ENCODE peak calls at places on chromosome 18, in nine cellular contexts. R, P, O, G, F, K, C, B and H are unnamed samples.

GRCh38 chr18:31105733-31106132 is 3.5 kb upstream of the DSC2 start:
- DNase-seq in R (no peak), P (no peak), O (no peak), G (no peak), F (no peak), K (no peak), C (no peak), B (no peak), H (no peak)

GRCh38 chr18:65523461-65523860 is 227.4 kb upstream of the CDH7 start:
- DNase-seq in R (no peak), P (no peak), O (no peak), G (no peak), F (no peak), K (no peak), C (peak), B (no peak), H (no peak)

GRCh38 chr18:21672868-21673267 is 31.7 kb downstream of the ABHD3 start:
- DNase-seq in R (peak), P (peak), O (no peak), G (peak), F (no peak), K (no peak), C (no peak), B (no peak), H (peak)

GRCh38 chr18:3498705-3499451 is 48.9 kb downstream of the TGIF1 start:
- DNase-seq in R (no peak), P (peak), O (peak), G (no peak), F (no peak), K (peak), C (peak), B (no peak), H (peak)

GRCh38 chr18:11336241-11336640 is 186.9 kb upstream of the PIEZO2 start:
- DNase-seq in R (no peak), P (no peak), O (no peak), G (no peak), F (no peak), K (no peak), C (no peak), B (no peak), H (peak)

GRCh38 chr18:44680271-44681038 is at the start of gene SETBP1:
- DNase-seq in R (peak), P (peak), O (peak), G (peak), F (no peak), K (peak), C (peak), B (peak), H (peak)

GRCh38 chr18:72119082-72119481 is 425.1 kb downstream of the CBLN2 start:
- DNase-seq in R (no peak), P (peak), O (no peak), G (peak), F (no peak), K (no peak), C (no peak), B (no peak), H (no peak)

GRCh38 chr18:26436176-26437031 is 111.9 kb downstream of the KCTD1 start:
- DNase-seq in R (no peak), P (peak), O (no peak), G (peak), F (no peak), K (no peak), C (no peak), B (no peak), H (peak)

GRCh38 chr18:2906522-2907458 is 60.0 kb downstream of the EMILIN2 start:
- DNase-seq in R (no peak), P (no peak), O (peak), G (peak), F (no peak), K (peak), C (peak), B (peak), H (no peak)

GRCh38 chr18:31648966-31649429 is 35.4 kb downstream of the B4GALT6 start:
- DNase-seq in R (no peak), P (peak), O (no peak), G (peak), F (no peak), K (no peak), C (no peak), B (no peak), H (peak)

GRCh38 chr18:48137354-48138208 is 207.1 kb upstream of the SMAD2 start:
- DNase-seq in R (no peak), P (no peak), O (no peak), G (peak), F (peak), K (no peak), C (no peak), B (peak), H (no peak)
- H3K4me3 ChIP-seq in R (peak), P (peak), O (no peak), G (peak), F (peak), K (peak), C (peak), B (peak), H (no peak)

DNA sequence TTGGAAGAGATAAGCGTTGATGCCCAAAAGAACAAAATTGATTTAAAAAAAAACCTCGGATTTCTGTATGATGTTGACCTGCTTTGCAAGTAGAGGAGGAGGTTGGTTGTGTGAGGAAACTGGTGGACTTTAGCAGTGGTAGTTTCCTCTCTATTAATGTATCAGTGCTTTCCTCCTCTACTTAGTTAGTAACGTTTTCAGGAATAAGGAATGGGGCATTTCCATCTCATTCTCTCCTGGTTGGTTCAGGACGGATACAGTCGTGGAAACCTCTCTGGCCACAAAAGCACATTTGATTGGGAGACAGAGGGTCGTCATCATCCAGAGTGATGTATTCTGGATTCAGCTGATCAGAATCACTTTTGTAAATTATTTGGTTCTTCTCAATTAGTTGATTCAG is 1.5 kb downstream of the FHOD3 start:
- DNase-seq in R (no peak), P (no peak), O (no peak), G (no peak), F (no peak), K (no peak), C (no peak), B (no peak), H (no peak)
- H3K4me3 ChIP-seq in R (peak), P (no peak), O (no peak), G (peak), F (no peak), K (no peak), C (peak), B (no peak), H (no peak)

GRCh38 chr18:79394438-79395307 is 1.1 kb upstream of the NFATC1 start:
- DNase-seq in R (no peak), P (peak), O (peak), G (peak), F (peak), K (no peak), C (peak), B (peak), H (peak)

GRCh38 chr18:79395761-79396404 is at the start of gene NFATC1:
- DNase-seq in R (peak), P (peak), O (peak), G (peak), F (peak), K (peak), C (peak), B (no peak), H (peak)

GRCh38 chr18:79393626-79394401 is 1.9 kb upstream of the NFATC1 start:
- DNase-seq in R (peak), P (peak), O (peak), G (peak), F (no peak), K (peak), C (peak), B (peak), H (peak)

GRCh38 chr18:79396431-79397287 is 929 bp downstream of the NFATC1 start:
- DNase-seq in R (no peak), P (peak), O (peak), G (peak), F (no peak), K (peak), C (peak), B (no peak), H (peak)

GRCh38 chr18:79395308-79395640 is 456 bp upstream of the NFATC1 start:
- DNase-seq in R (no peak), P (no peak), O (no peak), G (no peak), F (no peak), K (peak), C (peak), B (no peak), H (no peak)
- H3K4me3 ChIP-seq in R (peak), P (no peak), O (peak), G (peak), F (peak), K (peak), C (peak), B (peak), H (no peak)

GRCh38 chr18:62982600-62983251 is 267.4 kb downstream of the PHLPP1 start:
- DNase-seq in R (no peak), P (peak), O (peak), G (peak), F (peak), K (no peak), C (peak), B (peak), H (peak)
- H3K4me3 ChIP-seq in R (peak), P (no peak), O (no peak), G (no peak), F (no peak), K (peak), C (no peak), B (peak), H (peak)

GRCh38 chr18:79506191-79507075 is 110.7 kb downstream of the NFATC1 start:
- DNase-seq in R (no peak), P (no peak), O (no peak), G (no peak), F (peak), K (peak), C (peak), B (peak), H (peak)
- H3K4me3 ChIP-seq in R (peak), P (no peak), O (no peak), G (no peak), F (peak), K (peak), C (no peak), B (no peak), H (no peak)

DNA sequence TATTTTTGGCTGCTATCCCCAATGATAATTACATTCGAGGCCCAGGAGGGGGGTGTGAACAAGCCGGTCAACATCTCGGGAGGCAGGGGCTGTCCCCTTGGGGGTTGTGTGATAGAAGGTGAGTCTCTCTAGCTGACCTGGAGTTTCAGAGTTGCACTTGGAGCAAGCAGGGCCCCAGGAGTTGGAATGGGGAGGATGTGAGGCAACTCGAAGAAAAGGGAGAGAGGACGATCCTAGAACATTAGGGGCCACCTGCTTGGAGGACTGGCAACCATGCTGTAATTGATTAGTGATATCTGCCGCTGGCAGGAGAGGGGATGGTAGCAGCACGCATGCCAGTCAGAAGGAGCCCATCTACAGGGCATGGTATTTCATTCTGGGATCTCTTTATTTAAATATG is 122.6 kb downstream of the CTIF start:
- DNase-seq in R (no peak), P (no peak), O (no peak), G (no peak), F (no peak), K (no peak), C (no peak), B (no peak), H (no peak)
- H3K4me3 ChIP-seq in R (no peak), P (no peak), O (no peak), G (no peak), F (no peak), K (no peak), C (no peak), B (no peak), H (no peak)

GRCh38 chr18:8366070-8366469 is 243.2 kb upstream of the RAB12 start:
- DNase-seq in R (no peak), P (no peak), O (no peak), G (no peak), F (no peak), K (no peak), C (no peak), B (no peak), H (no peak)

GRCh38 chr18:8365528-8365927 is 243.7 kb upstream of the RAB12 start:
- DNase-seq in R (no peak), P (no peak), O (no peak), G (no peak), F (no peak), K (no peak), C (no peak), B (no peak), H (no peak)

GRCh38 chr18:8368490-8369217 is 240.6 kb upstream of the RAB12 start:
- DNase-seq in R (no peak), P (no peak), O (no peak), G (no peak), F (no peak), K (no peak), C (no peak), B (no peak), H (no peak)

GRCh38 chr18:8366656-8367055 is 242.6 kb upstream of the RAB12 start:
- DNase-seq in R (no peak), P (no peak), O (no peak), G (no peak), F (no peak), K (no peak), C (no peak), B (no peak), H (no peak)

GRCh38 chr18:8367217-8367988 is 241.8 kb upstream of the RAB12 start:
- DNase-seq in R (no peak), P (peak), O (no peak), G (peak), F (no peak), K (peak), C (peak), B (peak), H (no peak)
- H3K4me3 ChIP-seq in R (peak), P (no peak), O (no peak), G (peak), F (no peak), K (peak), C (peak), B (peak), H (peak)

GRCh38 chr18:36131692-36132483 is 2.2 kb downstream of the ELP2 start:
- DNase-seq in R (no peak), P (no peak), O (no peak), G (no peak), F (no peak), K (no peak), C (no peak), B (no peak), H (no peak)
- H3K4me3 ChIP-seq in R (no peak), P (no peak), O (peak), G (peak), F (no peak), K (peak), C (no peak), B (no peak), H (peak)